ENCODE peak calls at places on chromosome 3, in five cellular contexts. One of them, this sample, is unnamed.

GRCh38 chr3:186340211-186340610 is 21.8 kb downstream of the DGKG start:
- DNase-seq in upper lobe of right lung: no peak
- DNase-seq in neural progenitor cell: no peak
- DNase-seq in tibial artery: no peak
- DNase-seq in CD8-positive, alpha-beta memory T cell: no peak
- DNase-seq in this sample: no peak

GRCh38 chr3:53599780-53600179 is 105.4 kb downstream of the CACNA1D start:
- DNase-seq in upper lobe of right lung: no peak
- DNase-seq in neural progenitor cell: no peak
- DNase-seq in tibial artery: no peak
- DNase-seq in CD8-positive, alpha-beta memory T cell: no peak
- DNase-seq in this sample: no peak

GRCh38 chr3:3509665-3510064 is 289.6 kb upstream of the LRRN1 start:
- DNase-seq in upper lobe of right lung: no peak
- DNase-seq in neural progenitor cell: no peak
- DNase-seq in tibial artery: no peak
- DNase-seq in CD8-positive, alpha-beta memory T cell: no peak
- DNase-seq in this sample: no peak

GRCh38 chr3:148233403-148233802 is 464.3 kb upstream of the AGTR1 start:
- DNase-seq in upper lobe of right lung: no peak
- DNase-seq in neural progenitor cell: no peak
- DNase-seq in tibial artery: no peak
- DNase-seq in CD8-positive, alpha-beta memory T cell: no peak
- DNase-seq in this sample: no peak

GRCh38 chr3:125386811-125387210 is 11.7 kb upstream of the ZNF148 start:
- DNase-seq in upper lobe of right lung: no peak
- DNase-seq in neural progenitor cell: peak; percentile 67
- DNase-seq in tibial artery: peak; percentile 28
- DNase-seq in CD8-positive, alpha-beta memory T cell: no peak
- DNase-seq in this sample: no peak

GRCh38 chr3:86865506-86865905 is 125.4 kb downstream of the VGLL3 start:
- DNase-seq in upper lobe of right lung: no peak
- DNase-seq in neural progenitor cell: no peak
- DNase-seq in tibial artery: no peak
- DNase-seq in CD8-positive, alpha-beta memory T cell: no peak
- DNase-seq in this sample: no peak

GRCh38 chr3:185353823-185354614 is 8.9 kb upstream of the MAP3K13 start:
- DNase-seq in upper lobe of right lung: no peak
- DNase-seq in neural progenitor cell: peak; percentile 93
- DNase-seq in tibial artery: peak; percentile 49
- DNase-seq in CD8-positive, alpha-beta memory T cell: peak; percentile 40
- DNase-seq in this sample: no peak

GRCh38 chr3:143552851-143553250 is 295.4 kb downstream of the SLC9A9 start:
- DNase-seq in upper lobe of right lung: no peak
- DNase-seq in neural progenitor cell: no peak
- DNase-seq in tibial artery: no peak
- DNase-seq in CD8-positive, alpha-beta memory T cell: no peak
- DNase-seq in this sample: no peak

GRCh38 chr3:171936231-171936841 is 93.2 kb downstream of the TMEM212 start:
- DNase-seq in upper lobe of right lung: no peak
- DNase-seq in neural progenitor cell: no peak
- DNase-seq in tibial artery: no peak
- DNase-seq in CD8-positive, alpha-beta memory T cell: no peak
- DNase-seq in this sample: no peak

GRCh38 chr3:194285024-194285858 is 65.9 kb downstream of the CPN2 start:
- DNase-seq in upper lobe of right lung: peak; percentile 13
- DNase-seq in neural progenitor cell: no peak
- DNase-seq in tibial artery: peak; percentile 11
- DNase-seq in CD8-positive, alpha-beta memory T cell: no peak
- DNase-seq in this sample: no peak

GRCh38 chr3:78025916-78026315 is 986.0 kb downstream of the ROBO2 start:
- DNase-seq in upper lobe of right lung: no peak
- DNase-seq in neural progenitor cell: no peak
- DNase-seq in tibial artery: no peak
- DNase-seq in CD8-positive, alpha-beta memory T cell: no peak
- DNase-seq in this sample: no peak

GRCh38 chr3:152198655-152199054 is 70.1 kb upstream of the MBNL1 start:
- DNase-seq in upper lobe of right lung: no peak
- DNase-seq in neural progenitor cell: no peak
- DNase-seq in tibial artery: no peak
- DNase-seq in CD8-positive, alpha-beta memory T cell: no peak
- DNase-seq in this sample: no peak

GRCh38 chr3:157388976-157389375 is 47.7 kb upstream of the PTX3 start:
- DNase-seq in upper lobe of right lung: no peak
- DNase-seq in neural progenitor cell: no peak
- DNase-seq in tibial artery: no peak
- DNase-seq in CD8-positive, alpha-beta memory T cell: no peak
- DNase-seq in this sample: no peak

GRCh38 chr3:64016941-64017620 is 6.2 kb downstream of the PSMD6 start:
- DNase-seq in upper lobe of right lung: no peak
- DNase-seq in neural progenitor cell: no peak
- DNase-seq in tibial artery: no peak
- DNase-seq in CD8-positive, alpha-beta memory T cell: no peak
- DNase-seq in this sample: no peak

GRCh38 chr3:160331127-160331937 is 67.7 kb downstream of the IFT80 start:
- DNase-seq in upper lobe of right lung: no peak
- DNase-seq in neural progenitor cell: no peak
- DNase-seq in tibial artery: no peak
- DNase-seq in CD8-positive, alpha-beta memory T cell: no peak
- DNase-seq in this sample: no peak

GRCh38 chr3:170614214-170614966 is 28.5 kb upstream of the SLC7A14 start:
- DNase-seq in upper lobe of right lung: no peak
- DNase-seq in neural progenitor cell: no peak
- DNase-seq in tibial artery: peak; percentile 32
- DNase-seq in CD8-positive, alpha-beta memory T cell: no peak
- DNase-seq in this sample: no peak

GRCh38 chr3:65992106-65992505 is 46.6 kb downstream of the MAGI1 start:
- DNase-seq in upper lobe of right lung: no peak
- DNase-seq in neural progenitor cell: no peak
- DNase-seq in tibial artery: no peak
- DNase-seq in CD8-positive, alpha-beta memory T cell: no peak
- DNase-seq in this sample: no peak

GRCh38 chr3:187274315-187274976 is 17.1 kb downstream of the MASP1 start:
- DNase-seq in upper lobe of right lung: no peak
- DNase-seq in neural progenitor cell: no peak
- DNase-seq in tibial artery: no peak
- DNase-seq in CD8-positive, alpha-beta memory T cell: no peak
- DNase-seq in this sample: no peak

GRCh38 chr3:108319428-108320053 is 23.2 kb downstream of the HHLA2 start:
- DNase-seq in upper lobe of right lung: no peak
- DNase-seq in neural progenitor cell: no peak
- DNase-seq in tibial artery: no peak
- DNase-seq in CD8-positive, alpha-beta memory T cell: no peak
- DNase-seq in this sample: no peak

GRCh38 chr3:47377186-47377585 is 3.6 kb upstream of the PTPN23 start:
- DNase-seq in upper lobe of right lung: no peak
- DNase-seq in neural progenitor cell: no peak
- DNase-seq in tibial artery: no peak
- DNase-seq in CD8-positive, alpha-beta memory T cell: no peak
- DNase-seq in this sample: no peak

GRCh38 chr3:44031387-44032380 is 210.0 kb upstream of the TOPAZ1 start:
- DNase-seq in upper lobe of right lung: no peak
- DNase-seq in neural progenitor cell: no peak
- DNase-seq in tibial artery: no peak
- DNase-seq in CD8-positive, alpha-beta memory T cell: no peak
- DNase-seq in this sample: no peak

GRCh38 chr3:56320907-56321306 is 147.4 kb downstream of the ERC2 start:
- DNase-seq in upper lobe of right lung: no peak
- DNase-seq in neural progenitor cell: peak; percentile 25
- DNase-seq in tibial artery: no peak
- DNase-seq in CD8-positive, alpha-beta memory T cell: no peak
- DNase-seq in this sample: no peak

GRCh38 chr3:57060089-57060829 is at the start of gene SPATA12:
- DNase-seq in upper lobe of right lung: peak; percentile 74
- DNase-seq in neural progenitor cell: peak; percentile 72
- DNase-seq in tibial artery: peak; percentile 83
- DNase-seq in CD8-positive, alpha-beta memory T cell: no peak
- DNase-seq in this sample: peak; percentile 87

GRCh38 chr3:37163262-37164020 is 10.9 kb downstream of the LRRFIP2 start:
- DNase-seq in upper lobe of right lung: no peak
- DNase-seq in neural progenitor cell: peak; percentile 27
- DNase-seq in tibial artery: no peak
- DNase-seq in CD8-positive, alpha-beta memory T cell: no peak
- DNase-seq in this sample: no peak

GRCh38 chr3:113287111-113287817 is 75.9 kb downstream of the BOC start:
- DNase-seq in upper lobe of right lung: no peak
- DNase-seq in neural progenitor cell: no peak
- DNase-seq in tibial artery: no peak
- DNase-seq in CD8-positive, alpha-beta memory T cell: no peak
- DNase-seq in this sample: no peak

DNA sequence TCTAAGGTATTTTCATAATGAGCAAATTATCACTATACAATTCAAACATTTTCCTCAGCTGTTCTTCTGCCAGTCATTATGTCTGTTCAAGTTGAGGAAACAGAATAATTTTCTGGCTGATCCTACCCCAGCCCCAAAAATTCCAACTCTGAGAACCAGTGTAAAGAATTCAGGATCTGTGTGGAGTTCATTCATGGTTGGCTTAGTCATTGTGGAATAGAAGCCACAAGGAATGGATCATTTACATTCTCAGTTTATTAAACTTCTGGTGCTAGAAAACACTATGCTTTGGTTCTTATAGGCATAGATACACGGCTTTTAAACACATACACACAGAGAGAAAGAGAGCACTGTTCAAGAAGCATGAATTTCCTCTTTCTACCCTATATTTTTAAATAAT is 134.6 kb downstream of the CMSS1 start:
- DNase-seq in upper lobe of right lung: no peak
- DNase-seq in neural progenitor cell: no peak
- DNase-seq in tibial artery: no peak
- DNase-seq in CD8-positive, alpha-beta memory T cell: no peak
- DNase-seq in this sample: no peak
- H3K4me1 ChIP-seq in upper lobe of right lung: no peaks in the 10 kb centered on the region
- H3K4me1 ChIP-seq in neural progenitor cell: no peaks in the 10 kb centered on the region
- H3K4me1 ChIP-seq in tibial artery: peaks cover 5% of the 10 kb centered on the region
- H3K4me1 ChIP-seq in CD8-positive, alpha-beta memory T cell: no peaks in the 10 kb centered on the region
- H3K4me1 ChIP-seq in this sample: peaks cover 12% of the 10 kb centered on the region

DNA sequence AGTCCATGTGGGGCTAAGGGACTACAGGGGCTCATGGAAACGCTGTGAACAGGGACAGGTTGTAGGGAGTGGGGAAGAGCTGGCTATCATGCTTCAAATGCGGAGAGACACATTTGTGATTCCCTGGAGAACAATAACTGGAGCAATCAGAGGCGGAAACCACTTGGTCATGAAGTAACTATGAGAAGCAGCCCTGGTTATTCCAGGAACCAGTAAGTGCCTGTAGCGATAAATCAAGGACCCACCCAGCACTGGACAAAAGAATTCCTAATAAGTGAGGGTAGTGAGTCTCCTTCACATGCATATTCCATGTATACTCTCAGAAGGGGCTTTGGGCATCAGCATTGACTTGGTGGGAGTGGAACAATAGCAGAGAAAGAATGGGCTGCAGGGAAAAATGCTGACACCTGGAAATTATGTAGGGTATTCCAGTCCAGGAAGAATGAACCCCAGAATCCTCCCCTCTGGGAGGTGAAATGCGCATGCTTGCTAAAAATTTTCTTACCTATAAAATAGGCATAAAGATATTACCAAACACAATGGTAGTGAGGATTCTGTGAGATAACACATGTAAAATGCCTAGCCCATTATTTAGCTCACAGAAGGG is 251.4 kb upstream of the ROPN1 start:
- DNase-seq in upper lobe of right lung: no peak
- DNase-seq in neural progenitor cell: no peak
- DNase-seq in tibial artery: no peak
- DNase-seq in CD8-positive, alpha-beta memory T cell: no peak
- DNase-seq in this sample: no peak
- H3K27ac ChIP-seq in upper lobe of right lung: no peak overlapping the region
- H3K27ac ChIP-seq in neural progenitor cell: no peak overlapping the region
- H3K27ac ChIP-seq in tibial artery: no peak overlapping the region
- H3K27ac ChIP-seq in CD8-positive, alpha-beta memory T cell: no peak overlapping the region
- H3K27ac ChIP-seq in this sample: no peak overlapping the region

GRCh38 chr3:163952499-163952898 is 1125.8 kb downstream of the SI start:
- DNase-seq in upper lobe of right lung: no peak
- DNase-seq in neural progenitor cell: no peak
- DNase-seq in tibial artery: no peak
- DNase-seq in CD8-positive, alpha-beta memory T cell: no peak
- DNase-seq in this sample: no peak

GRCh38 chr3:163951397-163951987 is 1126.8 kb downstream of the SI start:
- DNase-seq in upper lobe of right lung: no peak
- DNase-seq in neural progenitor cell: no peak
- DNase-seq in tibial artery: no peak
- DNase-seq in CD8-positive, alpha-beta memory T cell: no peak
- DNase-seq in this sample: no peak

GRCh38 chr3:163953526-163953925 is 1124.8 kb downstream of the SI start:
- DNase-seq in upper lobe of right lung: no peak
- DNase-seq in neural progenitor cell: no peak
- DNase-seq in tibial artery: no peak
- DNase-seq in CD8-positive, alpha-beta memory T cell: no peak
- DNase-seq in this sample: no peak
- H3K4me1 ChIP-seq in upper lobe of right lung: no peaks in the 10 kb centered on the region
- H3K4me1 ChIP-seq in neural progenitor cell: no peaks in the 10 kb centered on the region
- H3K4me1 ChIP-seq in tibial artery: no peaks in the 10 kb centered on the region
- H3K4me1 ChIP-seq in CD8-positive, alpha-beta memory T cell: no peaks in the 10 kb centered on the region
- H3K4me1 ChIP-seq in this sample: no peaks in the 10 kb centered on the region

DNA sequence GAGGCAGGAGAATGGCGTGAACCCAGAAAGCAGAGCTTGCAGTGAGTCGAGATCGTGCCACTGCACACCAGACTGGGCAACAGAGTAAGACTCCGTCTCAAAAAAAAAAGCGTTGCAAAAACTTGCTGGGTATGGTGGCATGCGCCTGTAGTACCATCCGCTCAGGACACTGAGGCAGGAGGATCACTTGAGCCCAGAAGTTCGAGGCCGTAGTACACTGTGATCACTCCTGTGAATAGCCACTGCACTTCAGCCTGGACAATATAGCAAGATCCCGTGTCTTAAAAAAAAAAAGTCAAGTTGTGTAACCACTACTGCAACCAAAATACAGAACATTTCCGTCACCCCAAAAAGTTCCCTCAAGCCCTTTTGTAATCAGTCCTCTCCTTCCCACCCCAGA is 1.5 kb downstream of the ARPC4 start:
- DNase-seq in upper lobe of right lung: no peak
- DNase-seq in neural progenitor cell: no peak
- DNase-seq in tibial artery: no peak
- DNase-seq in CD8-positive, alpha-beta memory T cell: no peak
- DNase-seq in this sample: peak; percentile 38
- H3K27ac ChIP-seq in upper lobe of right lung: no peak overlapping the region
- H3K27ac ChIP-seq in neural progenitor cell: no peak overlapping the region
- H3K27ac ChIP-seq in tibial artery: no peak overlapping the region
- H3K27ac ChIP-seq in CD8-positive, alpha-beta memory T cell: no peak overlapping the region
- H3K27ac ChIP-seq in this sample: no peak overlapping the region

DNA sequence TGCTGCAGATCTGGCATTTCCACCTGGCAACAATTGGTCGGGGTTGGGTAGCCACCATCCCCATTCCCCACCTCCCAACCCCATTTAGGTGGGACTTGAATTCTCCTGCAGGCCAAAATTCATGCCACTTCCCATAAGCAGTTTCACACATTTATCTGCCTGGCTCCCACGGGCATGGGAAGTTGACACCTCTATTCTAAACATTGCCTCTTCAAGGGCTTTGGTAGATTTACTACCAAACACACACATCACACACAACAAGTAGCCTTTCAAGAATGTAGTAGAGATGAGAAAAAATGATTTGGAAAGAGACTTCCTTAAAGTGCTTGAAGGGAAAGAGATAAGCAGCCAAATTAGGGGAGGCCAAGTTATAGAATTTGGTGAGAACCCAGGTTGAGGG is 30.9 kb downstream of the ZBTB38 start:
- DNase-seq in upper lobe of right lung: no peak
- DNase-seq in neural progenitor cell: no peak
- DNase-seq in tibial artery: no peak
- DNase-seq in CD8-positive, alpha-beta memory T cell: no peak
- DNase-seq in this sample: no peak
- H3K4me1 ChIP-seq in upper lobe of right lung: peaks cover 18% of the 10 kb centered on the region
- H3K4me1 ChIP-seq in neural progenitor cell: peaks cover 35% of the 10 kb centered on the region
- H3K4me1 ChIP-seq in tibial artery: peaks cover 17% of the 10 kb centered on the region
- H3K4me1 ChIP-seq in CD8-positive, alpha-beta memory T cell: peaks cover 38% of the 10 kb centered on the region
- H3K4me1 ChIP-seq in this sample: peaks cover 6% of the 10 kb centered on the region

This sample was measured in aorta.